ENCODE peak calls at places on chromosomes 11 and 22, in seven cellular contexts. O is psoas muscle, Q is H1, Z is stomach, J is IMR-90, E is GM23248, M is body of pancreas. L is an unnamed sample.

GRCh38 chr11:116534270-116534975 is 238.4 kb downstream of the BUD13 start:
- DNase-seq in O (no peak), Q (no peak), Z (peak; percentile 2), J (no peak), E (no peak), M (no peak), L (peak; percentile 23)

GRCh38 chr11:73139476-73140198 is 2.5 kb downstream of the FCHSD2 start:
- DNase-seq in O (no peak), Q (no peak), Z (no peak), J (peak; percentile 49), E (peak; percentile 40), M (no peak), L (no peak)

GRCh38 chr22:40714514-40714966 is 35.3 kb downstream of the MCHR1 start:
- DNase-seq in O (no peak), Q (peak; percentile 72), Z (no peak), J (peak; percentile 68), E (peak; percentile 53), M (no peak), L (no peak)

GRCh38 chr22:32144875-32145274 is 14.2 kb downstream of the C22orf42 start:
- DNase-seq in O (no peak), Q (no peak), Z (no peak), J (no peak), E (no peak), M (no peak), L (no peak)

GRCh38 chr11:46736146-46736545 is 17.1 kb downstream of the F2 start:
- DNase-seq in O (no peak), Q (no peak), Z (no peak), J (no peak), E (no peak), M (no peak), L (no peak)

GRCh38 chr11:84990141-84990540 is 637.0 kb downstream of the DLG2 start:
- DNase-seq in O (no peak), Q (no peak), Z (no peak), J (no peak), E (no peak), M (no peak), L (no peak)

GRCh38 chr11:28442113-28442512 is 333.9 kb downstream of the METTL15 start:
- DNase-seq in O (no peak), Q (no peak), Z (no peak), J (no peak), E (no peak), M (no peak), L (no peak)

GRCh38 chr11:64843971-64844329 is 503 bp downstream of the CDC42BPG start:
- DNase-seq in O (no peak), Q (no peak), Z (no peak), J (no peak), E (no peak), M (peak; percentile 40), L (no peak)

GRCh38 chr11:63490551-63491239 is at the start of gene PLAAT5:
- DNase-seq in O (peak; percentile 49), Q (peak; percentile 73), Z (no peak), J (no peak), E (peak; percentile 25), M (peak; percentile 33), L (peak; percentile 79)
- H3K9me3 ChIP-seq in O (peaks cover 8% of the 10 kb centered on the region), Q (peaks cover 13% of the 10 kb centered on the region), Z (peaks cover 1% of the 10 kb centered on the region), J (no peaks in the 10 kb centered on the region), E (no peaks in the 10 kb centered on the region), M (no peaks in the 10 kb centered on the region), L (no peaks in the 10 kb centered on the region)

GRCh38 chr22:19149962-19150361 is at the start of gene GSC2:
- DNase-seq in O (no peak), Q (peak; percentile 55), Z (no peak), J (no peak), E (no peak), M (no peak), L (no peak)

GRCh38 chr22:19148417-19149046 is 1.6 kb downstream of the GSC2 start:
- DNase-seq in O (no peak), Q (no peak), Z (no peak), J (no peak), E (no peak), M (no peak), L (peak; percentile 58)

GRCh38 chr22:19147193-19147780 is 2.8 kb downstream of the GSC2 start:
- DNase-seq in O (no peak), Q (no peak), Z (no peak), J (no peak), E (no peak), M (no peak), L (peak; percentile 46)

GRCh38 chr22:19150482-19151328 is 613 bp upstream of the GSC2 start:
- DNase-seq in O (no peak), Q (peak; percentile 58), Z (no peak), J (no peak), E (no peak), M (no peak), L (peak; percentile 52)

DNA sequence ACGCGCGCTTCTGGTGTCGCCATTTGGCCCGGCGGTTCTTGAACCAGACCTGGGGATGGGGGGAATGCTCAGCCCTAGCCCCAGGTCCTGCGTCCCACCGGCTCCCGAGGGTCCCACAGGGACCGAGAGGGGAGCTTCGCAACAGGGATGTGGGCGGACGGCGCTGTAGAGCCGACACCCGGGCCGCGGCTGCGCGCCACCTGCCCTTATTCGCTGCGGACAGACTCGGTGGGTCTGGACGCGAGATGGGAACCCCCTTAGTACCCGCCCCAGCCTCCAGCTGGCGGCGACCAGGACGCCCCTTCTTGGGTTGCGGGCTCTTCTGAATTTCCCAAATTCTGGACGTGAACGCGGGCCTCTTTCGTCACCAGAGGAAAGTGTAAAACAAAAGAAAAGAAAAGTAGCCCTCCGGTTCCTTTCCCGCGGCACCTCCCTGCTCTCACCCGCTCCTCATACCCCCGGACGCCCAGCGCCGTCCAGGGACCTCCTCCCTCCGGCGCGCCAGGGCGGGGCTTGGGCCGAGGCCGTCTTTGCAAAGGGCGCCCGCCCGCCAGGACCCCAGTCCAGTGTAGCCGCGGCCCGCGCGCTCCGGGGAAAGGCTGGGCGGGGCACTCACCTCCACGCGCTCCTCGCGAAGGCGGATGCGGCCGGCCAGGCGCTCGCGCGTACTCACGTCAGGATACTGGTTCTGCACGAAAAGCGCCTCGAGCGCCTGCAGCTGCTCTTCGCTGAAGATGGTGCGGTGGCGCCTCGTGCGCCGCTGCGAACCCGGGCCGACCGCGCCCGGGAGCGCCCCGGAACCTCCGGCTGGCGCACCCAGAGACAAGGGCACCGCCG is 827 bp downstream of the GSC2 start:
- DNase-seq in O (no peak), Q (peak; percentile 84), Z (no peak), J (no peak), E (peak; percentile 31), M (no peak), L (peak; percentile 61)
- H3K27me3 ChIP-seq in O (peaks cover 31% of the 10 kb centered on the region), Q (peaks cover 71% of the 10 kb centered on the region), Z (peaks cover 53% of the 10 kb centered on the region), J (peaks cover 54% of the 10 kb centered on the region), E (peaks cover 48% of the 10 kb centered on the region), M (no peaks in the 10 kb centered on the region), L (peaks cover 55% of the 10 kb centered on the region)

DNA sequence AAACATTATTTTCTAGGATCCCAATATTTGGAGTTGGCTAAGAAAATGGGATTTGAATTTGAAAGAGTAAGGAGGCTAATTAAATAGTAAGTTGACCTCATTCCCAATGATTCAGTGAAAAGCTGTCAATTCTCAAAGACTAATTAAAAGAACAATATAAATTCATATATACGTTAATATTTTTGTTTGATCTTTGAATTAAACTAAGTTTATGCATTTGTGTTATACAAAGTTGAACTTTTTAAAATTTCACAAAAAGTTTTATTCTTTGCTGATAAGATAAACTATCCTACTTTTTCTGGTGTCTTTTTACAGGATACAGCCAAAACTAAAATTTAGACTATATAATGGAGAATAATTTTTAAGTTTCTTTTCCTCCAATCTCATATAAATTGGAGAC is at the start of gene OR5L1:
- DNase-seq in O (no peak), Q (no peak), Z (no peak), J (no peak), E (no peak), M (no peak), L (no peak)
- H3K9me3 ChIP-seq in O (no peaks in the 10 kb centered on the region), Q (peaks cover 58% of the 10 kb centered on the region), Z (peaks cover 8% of the 10 kb centered on the region), J (peaks cover 10% of the 10 kb centered on the region), E (no peaks in the 10 kb centered on the region), M (peaks cover 1% of the 10 kb centered on the region), L (no peaks in the 10 kb centered on the region)

GRCh38 chr11:12684821-12685220 is 10.6 kb downstream of the TEAD1 start:
- DNase-seq in O (no peak), Q (no peak), Z (peak; percentile 34), J (no peak), E (no peak), M (no peak), L (no peak)
- H3K27me3 ChIP-seq in O (no peaks in the 10 kb centered on the region), Q (peaks cover 10% of the 10 kb centered on the region), Z (no peaks in the 10 kb centered on the region), J (no peaks in the 10 kb centered on the region), E (no peaks in the 10 kb centered on the region), M (no peaks in the 10 kb centered on the region), L (no peaks in the 10 kb centered on the region)

GRCh38 chr11:2647167-2647566 is 52.6 kb downstream of the KCNQ1OT1 start:
- DNase-seq in O (no peak), Q (no peak), Z (no peak), J (no peak), E (no peak), M (no peak), L (no peak)
- H3K9me3 ChIP-seq in O (peaks cover 83% of the 10 kb centered on the region), Q (peaks cover 77% of the 10 kb centered on the region), Z (peaks cover 97% of the 10 kb centered on the region), J (peaks cover 61% of the 10 kb centered on the region), E (peaks cover 19% of the 10 kb centered on the region), M (peaks cover 70% of the 10 kb centered on the region), L (peaks cover 42% of the 10 kb centered on the region)

DNA sequence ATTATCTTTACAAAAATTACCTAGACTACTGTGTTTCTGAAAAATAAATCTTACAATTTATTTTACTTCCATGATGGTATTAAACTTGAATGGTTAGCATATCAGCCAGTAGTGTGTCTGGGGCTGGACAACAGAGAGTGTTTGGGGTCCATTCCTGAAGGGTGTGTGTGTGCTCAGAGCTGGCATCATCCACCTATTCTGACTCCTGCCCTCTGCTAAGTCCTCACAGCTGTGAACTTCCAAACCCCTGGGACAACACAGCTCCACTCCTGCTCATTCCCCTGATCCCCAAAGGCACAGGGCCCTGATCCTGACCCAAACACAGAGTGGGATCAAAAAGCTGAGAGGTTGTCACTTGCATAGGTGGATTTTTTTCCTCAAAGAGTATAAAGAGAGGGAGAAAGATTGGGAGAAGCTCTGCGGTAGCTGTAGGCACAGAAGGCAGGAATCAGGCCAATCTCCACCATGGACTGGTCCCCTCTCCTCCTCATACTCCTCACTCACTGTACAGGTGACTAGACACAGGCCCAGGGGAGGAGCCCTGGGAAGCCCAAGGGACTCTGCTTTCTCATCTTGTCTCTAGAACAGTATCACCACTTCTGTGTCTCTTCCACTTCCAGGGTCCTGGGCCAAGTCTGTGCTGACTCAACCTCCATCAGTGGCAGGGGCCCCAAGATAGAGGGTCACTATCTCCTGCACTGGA is 55.7 kb upstream of the TOP3B start:
- DNase-seq in O (no peak), Q (peak; percentile 30), Z (no peak), J (peak; percentile 53), E (no peak), M (no peak), L (no peak)
- H3K27me3 ChIP-seq in O (no peaks in the 10 kb centered on the region), Q (peaks cover 98% of the 10 kb centered on the region), Z (peaks cover 7% of the 10 kb centered on the region), J (no peaks in the 10 kb centered on the region), E (peaks cover 10% of the 10 kb centered on the region), M (no peaks in the 10 kb centered on the region), L (no peaks in the 10 kb centered on the region)

GRCh38 chr11:20808328-20808727 is 138.9 kb downstream of the NELL1 start:
- DNase-seq in O (no peak), Q (no peak), Z (no peak), J (no peak), E (no peak), M (no peak), L (no peak)
- H3K9me3 ChIP-seq in O (no peaks in the 10 kb centered on the region), Q (no peaks in the 10 kb centered on the region), Z (peaks cover 7% of the 10 kb centered on the region), J (peaks cover 14% of the 10 kb centered on the region), E (no peaks in the 10 kb centered on the region), M (peaks cover 4% of the 10 kb centered on the region), L (no peaks in the 10 kb centered on the region)

GRCh38 chr11:108985611-108986279 is 320.9 kb downstream of the DDX10 start:
- DNase-seq in O (no peak), Q (no peak), Z (no peak), J (peak; percentile 82), E (peak; percentile 80), M (no peak), L (no peak)
- H3K27me3 ChIP-seq in O (no peaks in the 10 kb centered on the region), Q (no peaks in the 10 kb centered on the region), Z (no peaks in the 10 kb centered on the region), J (no peaks in the 10 kb centered on the region), E (no peaks in the 10 kb centered on the region), M (no peaks in the 10 kb centered on the region), L (no peaks in the 10 kb centered on the region)

L was measured in upper lobe of right lung.